ENCODE peak calls at places on chromosomes 7 and 10, in seven cellular contexts. P is fibroblast of the aortic adventitia, R is AG20443, K is hypothalamus, H is islet precursor cell, T is hepatocyte, Z is right atrium auricular region. J is an unnamed sample.

GRCh38 chr10:101559596-101560292 is 28.3 kb downstream of the POLL start:
- DNase-seq in P (no peak), R (peak), K (no peak), H (peak), T (no peak), Z (peak), J (no peak)

GRCh38 chr10:44704616-44705015 is 206.5 kb upstream of the TMEM72 start:
- DNase-seq in P (no peak), R (no peak), K (no peak), H (no peak), T (no peak), Z (no peak), J (no peak)

GRCh38 chr10:79022565-79023488 is 45.9 kb upstream of the ZMIZ1 start:
- DNase-seq in P (no peak), R (peak), K (no peak), H (peak), T (no peak), Z (no peak), J (peak)

GRCh38 chr10:4127518-4128315 is 342.7 kb upstream of the KLF6 start:
- DNase-seq in P (no peak), R (no peak), K (no peak), H (no peak), T (peak), Z (no peak), J (peak)

GRCh38 chr10:17425584-17426262 is 28.7 kb downstream of the ST8SIA6 start:
- DNase-seq in P (no peak), R (no peak), K (no peak), H (no peak), T (no peak), Z (no peak), J (no peak)

GRCh38 chr7:137962875-137963507 is 38.9 kb downstream of the CREB3L2 start:
- DNase-seq in P (no peak), R (no peak), K (no peak), H (peak), T (no peak), Z (no peak), J (no peak)

GRCh38 chr10:70380350-70381135 is 1.9 kb downstream of the LRRC20 start:
- DNase-seq in P (no peak), R (no peak), K (no peak), H (no peak), T (no peak), Z (no peak), J (no peak)

GRCh38 chr7:45970454-45970853 is 49.4 kb upstream of the IGFBP3 start:
- DNase-seq in P (no peak), R (no peak), K (no peak), H (no peak), T (no peak), Z (no peak), J (no peak)

GRCh38 chr7:152341039-152341913 is 94.5 kb downstream of the KMT2C start:
- DNase-seq in P (peak), R (peak), K (no peak), H (peak), T (peak), Z (no peak), J (peak)

GRCh38 chr10:111079781-111080180 is 3.0 kb downstream of the ADRA2A start:
- DNase-seq in P (no peak), R (no peak), K (no peak), H (peak), T (no peak), Z (peak), J (no peak)

GRCh38 chr7:99030145-99030856 is 113.6 kb downstream of the SMURF1 start:
- DNase-seq in P (no peak), R (no peak), K (no peak), H (no peak), T (no peak), Z (no peak), J (peak)

GRCh38 chr7:2529161-2530075 is 9.8 kb downstream of the LFNG start:
- DNase-seq in P (peak), R (peak), K (no peak), H (no peak), T (no peak), Z (no peak), J (peak)

GRCh38 chr7:70477051-70478010 is 654.6 kb upstream of the GALNT17 start:
- DNase-seq in P (peak), R (peak), K (no peak), H (peak), T (peak), Z (no peak), J (no peak)

GRCh38 chr7:26200113-26200443 is 468 bp downstream of the HNRNPA2B1 start:
- DNase-seq in P (no peak), R (peak), K (peak), H (peak), T (peak), Z (no peak), J (peak)

GRCh38 chr7:2242541-2243482 is 786 bp downstream of the NUDT1 start:
- DNase-seq in P (peak), R (peak), K (no peak), H (no peak), T (no peak), Z (no peak), J (peak)

GRCh38 chr7:67955061-67955460 is 958.4 kb downstream of the TYW1 start:
- DNase-seq in P (no peak), R (no peak), K (no peak), H (no peak), T (no peak), Z (no peak), J (no peak)

GRCh38 chr7:129376778-129377700 is 57.2 kb upstream of the STRIP2 start:
- DNase-seq in P (peak), R (peak), K (no peak), H (no peak), T (no peak), Z (no peak), J (peak)

GRCh38 chr10:128625926-128626325 is 499.7 kb upstream of the MKI67 start:
- DNase-seq in P (no peak), R (no peak), K (no peak), H (peak), T (no peak), Z (no peak), J (no peak)

GRCh38 chr10:61896854-61897661 is 4.4 kb upstream of the ARID5B start:
- DNase-seq in P (peak), R (peak), K (peak), H (peak), T (peak), Z (peak), J (peak)

GRCh38 chr10:85667638-85668233 is 698.9 kb downstream of the GRID1 start:
- DNase-seq in P (no peak), R (no peak), K (no peak), H (no peak), T (peak), Z (no peak), J (no peak)

GRCh38 chr10:115948415-115948814 is 324.6 kb downstream of the GFRA1 start:
- DNase-seq in P (peak), R (peak), K (no peak), H (no peak), T (no peak), Z (no peak), J (peak)

GRCh38 chr10:78035025-78035424 is 1.4 kb downstream of the RPS24 start:
- DNase-seq in P (no peak), R (no peak), K (no peak), H (no peak), T (no peak), Z (no peak), J (no peak)

GRCh38 chr7:2717293-2717904 is 29.4 kb downstream of the AMZ1 start:
- DNase-seq in P (peak), R (no peak), K (no peak), H (no peak), T (peak), Z (no peak), J (no peak)

GRCh38 chr7:119982884-119983283 is 290.1 kb upstream of the KCND2 start:
- DNase-seq in P (no peak), R (peak), K (no peak), H (no peak), T (no peak), Z (no peak), J (no peak)

GRCh38 chr7:94335586-94335985 is 59.1 kb upstream of the COL1A2 start:
- DNase-seq in P (no peak), R (peak), K (no peak), H (no peak), T (no peak), Z (no peak), J (no peak)

GRCh38 chr7:42224391-42225003 is 12.5 kb downstream of the GLI3 start:
- DNase-seq in P (no peak), R (no peak), K (no peak), H (no peak), T (no peak), Z (no peak), J (no peak)

GRCh38 chr7:152894295-152895170 is 135.0 kb downstream of the ACTR3B start:
- DNase-seq in P (peak), R (peak), K (peak), H (no peak), T (peak), Z (no peak), J (peak)

GRCh38 chr10:132460071-132460470 is 63.1 kb downstream of the PWWP2B start:
- DNase-seq in P (no peak), R (no peak), K (no peak), H (peak), T (no peak), Z (no peak), J (no peak)

GRCh38 chr7:40057292-40057691 is 77.1 kb downstream of the MPLKIP start:
- DNase-seq in P (peak), R (peak), K (no peak), H (no peak), T (peak), Z (no peak), J (no peak)

GRCh38 chr7:155979994-155980393 is 167.7 kb upstream of the SHH start:
- DNase-seq in P (no peak), R (no peak), K (no peak), H (peak), T (no peak), Z (no peak), J (no peak)